ENCODE peak calls at places on chromosome X, in four cellular contexts. A, V, E and F are unnamed samples.
A peak's percentile ranks its signal among the peaks of the same experiment; 100 is the strongest.

GRCh38 chrX:13598877-13599276 is 29.5 kb downstream of the EGFL6 start:
- DNase-seq in V (no peak), E (no peak), A (no peak), F (no peak)

GRCh38 chrX:129698150-129698549 is 40.6 kb upstream of the XPNPEP2 start:
- DNase-seq in V (no peak), E (no peak), A (no peak), F (no peak)

GRCh38 chrX:153807976-153808375 is 13.5 kb downstream of the SSR4 start:
- DNase-seq in E (no peak), A (no peak), V (no peak), F (no peak)

GRCh38 chrX:123803331-123803983 is 56.4 kb upstream of the XIAP start:
- DNase-seq in E (no peak), V (no peak), A (no peak), F (no peak)

GRCh38 chrX:9327747-9328145 is 137.1 kb upstream of the TBL1X start:
- DNase-seq in A (no peak), E (no peak), V (no peak), F (no peak)

GRCh38 chrX:22365460-22365859 is 92.7 kb downstream of the CBLL2 start:
- DNase-seq in V (no peak), A (no peak), E (no peak), F (no peak)

GRCh38 chrX:72254835-72255234 is 16.0 kb upstream of the ERCC6L start:
- DNase-seq in E (no peak), A (no peak), V (no peak), F (no peak)

GRCh38 chrX:13581554-13581953 is 12.2 kb downstream of the EGFL6 start:
- DNase-seq in E (no peak), A (no peak), V (no peak), F (no peak)

GRCh38 chrX:10011991-10012390 is 44.8 kb downstream of the CLDN34 start:
- DNase-seq in E (no peak), V (no peak), A (no peak), F (no peak)

GRCh38 chrX:42615161-42615563 is 162.8 kb downstream of the PPP1R2C start:
- DNase-seq in V (no peak), A (no peak), E (no peak), F (no peak)

GRCh38 chrX:150768132-150768485 is 74.9 kb downstream of the MTMR1 start:
- DNase-seq in E (no peak), A (no peak), V (no peak), F (no peak)

GRCh38 chrX:38882894-38883620 is 81.8 kb downstream of the MID1IP1 start:
- DNase-seq in A (no peak), V (no peak), E (no peak), F (no peak)

DNA sequence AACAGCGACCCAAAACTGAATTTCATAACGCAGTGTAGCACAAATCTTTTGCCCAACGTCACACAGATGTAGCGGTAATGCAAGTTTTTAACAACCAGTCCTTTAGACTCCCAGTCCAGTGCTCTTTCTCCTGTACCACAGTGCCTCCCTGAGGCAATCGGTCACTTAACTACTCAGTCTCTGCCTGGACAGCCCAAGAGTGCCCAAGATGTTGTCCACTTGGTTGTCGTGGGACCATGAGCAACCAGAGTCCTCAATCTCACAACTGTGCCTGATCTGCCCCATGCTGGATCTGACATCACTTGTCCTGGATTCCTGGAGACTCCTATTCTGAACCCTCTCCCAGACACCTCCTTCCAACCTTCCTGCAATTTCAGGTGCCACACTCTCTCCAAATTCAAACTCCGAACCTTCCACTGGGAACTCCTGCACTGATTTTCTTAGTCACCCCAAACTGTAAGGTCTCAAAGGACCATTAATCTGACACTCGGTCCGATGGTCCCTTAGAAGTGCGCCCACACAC is 702 bp downstream of the MMGT1 start:
- DNase-seq in V (no peak), A (no peak), E (no peak), F (no peak)
- TF ChIP-seq CTCF in V (no peak), A (peak; percentile 9), E (no peak), F (no peak)

GRCh38 chrX:37332987-37333658 is 16.0 kb upstream of the PRRG1 start:
- DNase-seq in V (no peak), E (no peak), A (no peak), F (no peak)
- H3K4me3 ChIP-seq in V (no peak overlapping the region), E (no peak overlapping the region), A (no peak overlapping the region), F (no peak overlapping the region)

GRCh38 chrX:7127058-7127457 is 20.5 kb upstream of the STS start:
- DNase-seq in V (no peak), E (no peak), A (no peak), F (no peak)

GRCh38 chrX:7131621-7132020 is 15.9 kb upstream of the STS start:
- DNase-seq in E (no peak), A (no peak), V (no peak), F (no peak)

GRCh38 chrX:7133036-7133412 is 14.5 kb upstream of the STS start:
- DNase-seq in A (peak; percentile 19), E (no peak), V (no peak), F (no peak)

DNA sequence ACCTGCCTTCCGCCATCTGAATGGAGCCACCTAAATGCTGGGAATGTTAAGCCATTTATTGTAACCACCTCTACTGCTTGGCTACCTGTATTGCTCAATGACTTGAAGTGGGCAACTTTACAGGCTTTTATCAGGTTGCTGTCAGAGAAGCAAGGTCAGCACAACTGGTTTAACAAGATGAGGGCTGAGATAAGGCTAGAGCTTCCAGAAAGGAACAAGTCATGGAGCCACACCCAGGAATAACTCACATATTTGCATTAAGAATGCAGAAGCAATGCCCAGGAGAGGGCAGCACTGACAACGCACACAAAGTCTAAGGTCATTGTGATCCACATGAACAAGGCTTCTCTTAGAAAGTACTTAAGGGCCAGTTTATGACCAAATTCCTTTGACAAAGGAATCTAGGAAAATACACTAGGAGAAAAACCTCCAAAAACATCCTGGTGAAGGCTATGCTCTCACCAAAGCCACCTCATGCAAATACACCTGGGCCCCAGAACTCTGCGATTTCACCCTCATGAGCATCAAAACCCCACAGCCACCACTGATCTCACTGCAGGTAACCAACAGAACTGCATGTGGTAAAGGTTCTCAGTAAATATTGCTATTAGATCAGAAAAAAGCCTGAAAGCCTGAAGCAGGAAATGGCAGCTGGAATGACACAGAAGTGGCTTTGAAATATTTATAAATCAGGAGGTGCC is 15.0 kb upstream of the STS start:
- DNase-seq in A (no peak), E (no peak), V (no peak), F (peak; percentile 52)
- TF ChIP-seq CTCF in A (peak; percentile 46), E (no peak), V (peak; percentile 35), F (peak; percentile 59)

DNA sequence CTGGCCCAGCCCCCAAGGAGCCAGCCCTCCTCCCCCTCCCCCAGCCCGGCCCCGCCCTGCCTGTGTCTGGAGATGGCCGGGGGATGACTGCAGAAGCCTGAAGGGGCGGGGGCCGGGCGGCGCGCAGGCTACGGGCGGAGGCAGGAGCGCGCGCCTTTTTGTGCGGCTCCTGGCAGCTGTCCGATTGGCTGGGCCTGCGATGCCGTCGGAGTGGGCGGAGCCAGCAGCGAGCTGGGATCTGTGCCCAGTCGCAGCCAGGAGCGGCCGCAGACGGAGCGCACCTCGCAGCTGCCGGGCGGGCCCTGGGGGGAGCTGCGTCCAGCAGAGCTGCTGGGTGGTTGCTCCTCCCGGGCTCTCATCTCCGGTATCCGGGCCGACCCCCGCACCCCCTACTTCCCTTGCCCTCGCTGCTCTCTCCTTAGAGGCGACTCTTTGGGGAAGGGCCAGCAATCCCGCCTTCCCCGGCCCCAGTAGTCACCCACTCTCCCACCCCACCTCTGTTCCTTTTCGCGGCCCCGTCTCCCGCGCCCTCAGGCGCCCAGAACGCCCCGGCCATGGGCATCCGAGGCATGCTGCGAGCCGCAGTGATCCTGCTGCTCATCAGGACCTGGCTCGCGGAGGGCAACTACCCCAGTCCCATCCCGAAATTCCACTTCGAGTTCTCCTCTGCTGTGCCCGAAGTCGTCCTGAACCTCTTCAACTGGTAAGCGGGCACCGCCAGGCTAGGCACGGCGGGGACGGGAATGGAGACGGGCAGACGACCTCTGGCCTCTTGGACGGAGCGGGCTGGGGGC is at the start of gene GABRQ:
- DNase-seq in E (no peak), A (peak; percentile 13), V (no peak), F (no peak)
- H3K4me3 ChIP-seq in E (no peak within 1 kb of the TSS), A (peak within 1 kb of the TSS; percentile 37), V (peak within 1 kb of the TSS; percentile 4), F (peak within 1 kb of the TSS; percentile 9)